ENCODE peak calls at places on chromosome 9, in ten cellular contexts. One of them, this sample, is unnamed. For H3K4me1, the result is how much of the 10 kb centered on the place peaks cover.

GRCh38 chr9:94082553-94082952 is 1.7 kb upstream of the PTPDC1 start:
- DNase-seq in psoas muscle: no peak
- DNase-seq in hepatocyte: no peak
- DNase-seq in A549: no peak
- DNase-seq in PC-9: no peak
- DNase-seq in suprapubic skin: no peak
- DNase-seq in fibroblast of lung: no peak
- DNase-seq in HCT116: no peak
- DNase-seq in naive thymus-derived CD4-positive, alpha-beta T cell: no peak
- DNase-seq in effector memory CD4-positive, alpha-beta T cell: no peak
- DNase-seq in this sample: no peak

GRCh38 chr9:22211588-22212360 is 202.7 kb upstream of the CDKN2B start:
- DNase-seq in hepatocyte: peak
- DNase-seq in psoas muscle: no peak
- DNase-seq in effector memory CD4-positive, alpha-beta T cell: no peak
- DNase-seq in naive thymus-derived CD4-positive, alpha-beta T cell: no peak
- DNase-seq in A549: peak
- DNase-seq in fibroblast of lung: peak
- DNase-seq in suprapubic skin: no peak
- DNase-seq in HCT116: peak
- DNase-seq in PC-9: peak
- DNase-seq in this sample: peak

GRCh38 chr9:12065050-12065449 is 628.1 kb upstream of the TYRP1 start:
- DNase-seq in effector memory CD4-positive, alpha-beta T cell: no peak
- DNase-seq in psoas muscle: no peak
- DNase-seq in PC-9: no peak
- DNase-seq in suprapubic skin: no peak
- DNase-seq in fibroblast of lung: no peak
- DNase-seq in HCT116: no peak
- DNase-seq in naive thymus-derived CD4-positive, alpha-beta T cell: no peak
- DNase-seq in hepatocyte: no peak
- DNase-seq in A549: no peak
- DNase-seq in this sample: no peak

GRCh38 chr9:3043369-3043768 is 199.5 kb upstream of the PUM3 start:
- DNase-seq in PC-9: no peak
- DNase-seq in A549: no peak
- DNase-seq in fibroblast of lung: peak
- DNase-seq in HCT116: no peak
- DNase-seq in psoas muscle: no peak
- DNase-seq in effector memory CD4-positive, alpha-beta T cell: no peak
- DNase-seq in suprapubic skin: no peak
- DNase-seq in hepatocyte: no peak
- DNase-seq in naive thymus-derived CD4-positive, alpha-beta T cell: no peak
- DNase-seq in this sample: peak

GRCh38 chr9:77751341-77752091 is 103.4 kb upstream of the GNA14 start:
- DNase-seq in suprapubic skin: no peak
- DNase-seq in naive thymus-derived CD4-positive, alpha-beta T cell: peak
- DNase-seq in psoas muscle: no peak
- DNase-seq in fibroblast of lung: peak
- DNase-seq in PC-9: peak
- DNase-seq in A549: peak
- DNase-seq in effector memory CD4-positive, alpha-beta T cell: no peak
- DNase-seq in hepatocyte: peak
- DNase-seq in HCT116: peak
- DNase-seq in this sample: no peak

GRCh38 chr9:83955985-83956287 is 24.1 kb downstream of the HNRNPK start:
- DNase-seq in suprapubic skin: no peak
- DNase-seq in hepatocyte: no peak
- DNase-seq in A549: peak
- DNase-seq in fibroblast of lung: no peak
- DNase-seq in effector memory CD4-positive, alpha-beta T cell: no peak
- DNase-seq in PC-9: no peak
- DNase-seq in HCT116: no peak
- DNase-seq in psoas muscle: no peak
- DNase-seq in naive thymus-derived CD4-positive, alpha-beta T cell: no peak
- DNase-seq in this sample: no peak

GRCh38 chr9:5767968-5768932 is 64.7 kb downstream of the ERMP1 start:
- DNase-seq in suprapubic skin: no peak
- DNase-seq in hepatocyte: no peak
- DNase-seq in A549: no peak
- DNase-seq in HCT116: no peak
- DNase-seq in naive thymus-derived CD4-positive, alpha-beta T cell: no peak
- DNase-seq in PC-9: no peak
- DNase-seq in effector memory CD4-positive, alpha-beta T cell: no peak
- DNase-seq in fibroblast of lung: no peak
- DNase-seq in psoas muscle: no peak
- DNase-seq in this sample: no peak

GRCh38 chr9:133709716-133710571 is 28.2 kb downstream of the SARDH start:
- DNase-seq in A549: no peak
- DNase-seq in naive thymus-derived CD4-positive, alpha-beta T cell: no peak
- DNase-seq in suprapubic skin: peak
- DNase-seq in hepatocyte: no peak
- DNase-seq in effector memory CD4-positive, alpha-beta T cell: no peak
- DNase-seq in fibroblast of lung: no peak
- DNase-seq in PC-9: no peak
- DNase-seq in psoas muscle: no peak
- DNase-seq in HCT116: no peak
- DNase-seq in this sample: no peak

GRCh38 chr9:120432600-120432999 is 147.4 kb downstream of the CDK5RAP2 start:
- DNase-seq in hepatocyte: no peak
- DNase-seq in HCT116: no peak
- DNase-seq in PC-9: no peak
- DNase-seq in A549: no peak
- DNase-seq in fibroblast of lung: no peak
- DNase-seq in naive thymus-derived CD4-positive, alpha-beta T cell: no peak
- DNase-seq in psoas muscle: no peak
- DNase-seq in suprapubic skin: no peak
- DNase-seq in effector memory CD4-positive, alpha-beta T cell: no peak
- DNase-seq in this sample: no peak

GRCh38 chr9:95092321-95093072 is 225.0 kb downstream of the FANCC start:
- DNase-seq in naive thymus-derived CD4-positive, alpha-beta T cell: no peak
- DNase-seq in hepatocyte: no peak
- DNase-seq in fibroblast of lung: peak
- DNase-seq in psoas muscle: no peak
- DNase-seq in HCT116: peak
- DNase-seq in effector memory CD4-positive, alpha-beta T cell: no peak
- DNase-seq in PC-9: peak
- DNase-seq in A549: no peak
- DNase-seq in suprapubic skin: no peak
- DNase-seq in this sample: peak

GRCh38 chr9:37102476-37102875 is 17.9 kb upstream of the ZCCHC7 start:
- DNase-seq in HCT116: no peak
- DNase-seq in naive thymus-derived CD4-positive, alpha-beta T cell: no peak
- DNase-seq in psoas muscle: no peak
- DNase-seq in PC-9: no peak
- DNase-seq in suprapubic skin: no peak
- DNase-seq in effector memory CD4-positive, alpha-beta T cell: no peak
- DNase-seq in fibroblast of lung: no peak
- DNase-seq in A549: no peak
- DNase-seq in hepatocyte: no peak
- DNase-seq in this sample: no peak

DNA sequence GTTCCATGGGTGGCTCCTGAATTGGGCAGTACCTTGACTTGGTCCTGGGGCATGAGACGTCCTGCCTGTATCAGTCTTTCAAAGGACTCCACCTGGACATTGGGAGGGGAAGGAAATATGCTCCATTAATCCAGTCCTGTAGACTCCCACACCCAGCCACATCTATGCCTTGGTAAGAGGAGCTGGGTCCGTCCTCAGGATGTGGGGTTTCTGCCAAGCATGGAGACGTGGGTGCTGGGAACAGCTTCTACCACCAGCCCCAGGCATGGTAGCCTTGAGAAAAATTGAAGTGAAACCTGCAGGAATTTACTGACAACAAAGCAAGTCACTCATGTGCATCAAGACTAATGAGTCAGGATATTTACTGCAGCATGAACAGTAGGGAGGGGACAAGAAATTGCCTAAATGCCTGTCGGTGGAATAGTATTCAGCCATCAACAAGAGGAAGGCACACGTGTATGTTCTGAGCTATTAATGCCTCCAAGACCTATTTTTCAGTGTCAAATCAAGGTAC is 23.2 kb downstream of the AKNA start:
- DNase-seq in fibroblast of lung: peak
- DNase-seq in hepatocyte: no peak
- DNase-seq in psoas muscle: no peak
- DNase-seq in effector memory CD4-positive, alpha-beta T cell: no peak
- DNase-seq in suprapubic skin: no peak
- DNase-seq in HCT116: no peak
- DNase-seq in PC-9: peak
- DNase-seq in A549: no peak
- DNase-seq in naive thymus-derived CD4-positive, alpha-beta T cell: no peak
- DNase-seq in this sample: no peak
- H3K4me1 ChIP-seq in fibroblast of lung: under half
- H3K4me1 ChIP-seq in hepatocyte: under half
- H3K4me1 ChIP-seq in psoas muscle: under half
- H3K4me1 ChIP-seq in effector memory CD4-positive, alpha-beta T cell: half or more
- H3K4me1 ChIP-seq in suprapubic skin: under half
- H3K4me1 ChIP-seq in HCT116: under half
- H3K4me1 ChIP-seq in PC-9: under half
- H3K4me1 ChIP-seq in A549: under half
- H3K4me1 ChIP-seq in naive thymus-derived CD4-positive, alpha-beta T cell: half or more
- H3K4me1 ChIP-seq in this sample: under half

DNA sequence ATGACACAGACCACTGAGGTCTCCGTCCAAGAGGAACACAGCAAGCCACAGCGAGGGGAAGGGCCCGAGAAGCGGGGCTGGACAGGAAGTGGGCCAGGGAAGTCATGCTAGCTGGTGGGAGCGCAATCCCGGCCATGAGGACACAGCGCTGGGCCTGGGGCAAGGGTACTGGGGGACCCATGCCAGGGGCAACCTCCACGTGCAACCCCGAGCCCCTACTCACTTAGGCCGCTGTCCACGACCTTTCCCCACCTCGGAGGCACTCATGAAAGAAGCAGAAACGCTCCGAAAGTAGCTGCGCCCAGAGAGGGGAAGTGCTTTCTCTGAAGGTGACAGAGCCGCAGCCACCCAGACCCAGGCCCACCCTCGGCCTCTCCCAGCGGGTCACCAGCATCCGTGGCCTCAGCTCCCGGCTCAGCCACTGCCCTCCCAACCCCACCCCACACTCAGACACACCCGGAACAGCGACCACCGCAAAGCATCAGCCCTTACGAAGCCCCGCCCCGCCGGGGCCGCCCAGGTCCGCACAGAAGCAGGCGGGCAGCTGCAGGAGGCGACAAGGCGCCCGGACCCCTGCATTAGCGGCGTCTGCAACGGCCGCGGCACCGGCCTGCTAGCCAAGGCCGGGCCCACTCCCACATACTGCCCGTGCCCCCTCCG is 782 bp downstream of the BICD2 start:
- DNase-seq in A549: no peak
- DNase-seq in HCT116: no peak
- DNase-seq in suprapubic skin: peak
- DNase-seq in psoas muscle: peak
- DNase-seq in naive thymus-derived CD4-positive, alpha-beta T cell: no peak
- DNase-seq in fibroblast of lung: peak
- DNase-seq in effector memory CD4-positive, alpha-beta T cell: no peak
- DNase-seq in hepatocyte: peak
- DNase-seq in PC-9: no peak
- DNase-seq in this sample: no peak
- H3K4me1 ChIP-seq in A549: under half
- H3K4me1 ChIP-seq in HCT116: under half
- H3K4me1 ChIP-seq in suprapubic skin: half or more
- H3K4me1 ChIP-seq in psoas muscle: half or more
- H3K4me1 ChIP-seq in naive thymus-derived CD4-positive, alpha-beta T cell: under half
- H3K4me1 ChIP-seq in fibroblast of lung: under half
- H3K4me1 ChIP-seq in effector memory CD4-positive, alpha-beta T cell: under half
- H3K4me1 ChIP-seq in hepatocyte: under half
- H3K4me1 ChIP-seq in PC-9: under half
- H3K4me1 ChIP-seq in this sample: under half

GRCh38 chr9:136795027-136795402 is 1.1 kb upstream of the CCDC183 start:
- DNase-seq in hepatocyte: no peak
- DNase-seq in HCT116: no peak
- DNase-seq in suprapubic skin: no peak
- DNase-seq in fibroblast of lung: no peak
- DNase-seq in PC-9: no peak
- DNase-seq in naive thymus-derived CD4-positive, alpha-beta T cell: no peak
- DNase-seq in A549: no peak
- DNase-seq in effector memory CD4-positive, alpha-beta T cell: no peak
- DNase-seq in psoas muscle: no peak
- DNase-seq in this sample: no peak

GRCh38 chr9:136794281-136795026 is 1.7 kb upstream of the CCDC183 start:
- DNase-seq in fibroblast of lung: no peak
- DNase-seq in HCT116: no peak
- DNase-seq in suprapubic skin: no peak
- DNase-seq in A549: no peak
- DNase-seq in psoas muscle: no peak
- DNase-seq in effector memory CD4-positive, alpha-beta T cell: no peak
- DNase-seq in PC-9: no peak
- DNase-seq in naive thymus-derived CD4-positive, alpha-beta T cell: no peak
- DNase-seq in hepatocyte: no peak
- DNase-seq in this sample: no peak

GRCh38 chr9:136791466-136792276 is 527 bp downstream of the TMEM141 start:
- DNase-seq in hepatocyte: peak
- DNase-seq in suprapubic skin: peak
- DNase-seq in fibroblast of lung: no peak
- DNase-seq in PC-9: peak
- DNase-seq in naive thymus-derived CD4-positive, alpha-beta T cell: peak
- DNase-seq in HCT116: peak
- DNase-seq in psoas muscle: peak
- DNase-seq in A549: peak
- DNase-seq in effector memory CD4-positive, alpha-beta T cell: peak
- DNase-seq in this sample: peak

GRCh38 chr9:136792321-136793062 is 1.3 kb downstream of the TMEM141 start:
- DNase-seq in psoas muscle: no peak
- DNase-seq in A549: no peak
- DNase-seq in fibroblast of lung: no peak
- DNase-seq in suprapubic skin: no peak
- DNase-seq in PC-9: no peak
- DNase-seq in naive thymus-derived CD4-positive, alpha-beta T cell: no peak
- DNase-seq in hepatocyte: no peak
- DNase-seq in effector memory CD4-positive, alpha-beta T cell: no peak
- DNase-seq in HCT116: no peak
- DNase-seq in this sample: no peak

GRCh38 chr9:136793063-136793946 is 2.2 kb downstream of the TMEM141 start:
- DNase-seq in naive thymus-derived CD4-positive, alpha-beta T cell: no peak
- DNase-seq in A549: peak
- DNase-seq in effector memory CD4-positive, alpha-beta T cell: no peak
- DNase-seq in hepatocyte: peak
- DNase-seq in HCT116: no peak
- DNase-seq in fibroblast of lung: no peak
- DNase-seq in PC-9: no peak
- DNase-seq in suprapubic skin: no peak
- DNase-seq in psoas muscle: no peak
- DNase-seq in this sample: no peak
- H3K4me1 ChIP-seq in naive thymus-derived CD4-positive, alpha-beta T cell: under half
- H3K4me1 ChIP-seq in A549: under half
- H3K4me1 ChIP-seq in effector memory CD4-positive, alpha-beta T cell: under half
- H3K4me1 ChIP-seq in hepatocyte: half or more
- H3K4me1 ChIP-seq in HCT116: under half
- H3K4me1 ChIP-seq in fibroblast of lung: under half
- H3K4me1 ChIP-seq in PC-9: under half
- H3K4me1 ChIP-seq in suprapubic skin: under half
- H3K4me1 ChIP-seq in psoas muscle: under half
- H3K4me1 ChIP-seq in this sample: under half

DNA sequence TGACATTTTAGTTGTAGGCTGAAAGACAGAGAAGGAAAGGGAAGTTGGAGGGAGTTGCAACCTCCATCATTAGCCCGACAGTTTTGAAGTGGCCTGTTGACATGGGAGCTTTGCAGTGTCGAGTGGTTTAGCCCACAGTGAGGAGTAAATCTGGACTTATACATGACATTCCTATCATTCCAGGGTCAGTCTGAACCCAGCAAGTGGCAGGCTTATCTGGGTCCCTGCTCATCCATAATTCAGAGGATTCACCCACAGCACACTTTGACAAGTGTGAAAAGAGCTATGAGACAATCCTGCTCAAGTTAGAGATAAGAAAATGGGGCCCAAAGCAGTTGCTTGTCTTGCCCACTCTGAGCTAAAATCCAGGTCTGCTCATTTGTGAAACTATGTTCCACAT is 8.4 kb upstream of the TNC start:
- DNase-seq in effector memory CD4-positive, alpha-beta T cell: no peak
- DNase-seq in psoas muscle: no peak
- DNase-seq in fibroblast of lung: peak
- DNase-seq in hepatocyte: no peak
- DNase-seq in A549: no peak
- DNase-seq in suprapubic skin: no peak
- DNase-seq in HCT116: no peak
- DNase-seq in naive thymus-derived CD4-positive, alpha-beta T cell: no peak
- DNase-seq in PC-9: no peak
- DNase-seq in this sample: no peak
- H3K4me1 ChIP-seq in effector memory CD4-positive, alpha-beta T cell: under half
- H3K4me1 ChIP-seq in psoas muscle: under half
- H3K4me1 ChIP-seq in fibroblast of lung: under half
- H3K4me1 ChIP-seq in hepatocyte: under half
- H3K4me1 ChIP-seq in A549: under half
- H3K4me1 ChIP-seq in suprapubic skin: under half
- H3K4me1 ChIP-seq in HCT116: under half
- H3K4me1 ChIP-seq in naive thymus-derived CD4-positive, alpha-beta T cell: under half
- H3K4me1 ChIP-seq in PC-9: under half
- H3K4me1 ChIP-seq in this sample: under half

This sample was measured in foreskin keratinocyte.